ENCODE peak calls at places on chromosome 10, in four cellular contexts. E is foreskin keratinocyte; N is astrocyte; H is CD8-positive, alpha-beta T cell. F is an unnamed sample. For H3K27me3, the result is how much of the 10 kb centered on the place peaks cover.

GRCh38 chr10:15439381-15439837 is 68.3 kb upstream of the FAM171A1 start:
- DNase-seq in E (no peak), N (no peak), H (no peak), F (no peak)

GRCh38 chr10:103481974-103482531 is 3.0 kb upstream of the CALHM3 start:
- DNase-seq in N (peak), H (no peak), E (no peak), F (no peak)

GRCh38 chr10:94035982-94036663 is 42.4 kb downstream of the PLCE1 start:
- DNase-seq in E (no peak), N (peak), H (no peak), F (no peak)

GRCh38 chr10:85791846-85792532 is 574.6 kb downstream of the GRID1 start:
- DNase-seq in E (no peak), H (no peak), N (no peak), F (no peak)

GRCh38 chr10:82529064-82529463 is 654.1 kb downstream of the NRG3 start:
- DNase-seq in E (no peak), N (no peak), H (no peak), F (no peak)

GRCh38 chr10:130240409-130240808 is 104.2 kb downstream of the GLRX3 start:
- DNase-seq in H (no peak), E (no peak), N (no peak), F (no peak)

GRCh38 chr10:130066743-130067142 is 43.9 kb downstream of the C10orf143 start:
- DNase-seq in N (no peak), E (no peak), H (no peak), F (no peak)

GRCh38 chr10:22251751-22252285 is 34.0 kb upstream of the EBLN1 start:
- DNase-seq in H (peak), E (no peak), N (peak), F (no peak)

GRCh38 chr10:87030912-87031635 is 11.0 kb downstream of the FAM25A start:
- DNase-seq in E (no peak), H (no peak), N (no peak), F (no peak)

GRCh38 chr10:77774940-77775391 is 137.4 kb upstream of the KCNMA1 start:
- DNase-seq in H (no peak), E (no peak), N (peak), F (no peak)

GRCh38 chr10:103799341-103799740 is 56.0 kb downstream of the SH3PXD2A start:
- DNase-seq in E (no peak), N (no peak), H (no peak), F (no peak)

GRCh38 chr10:72702868-72703581 is 11.1 kb downstream of the MCU start:
- DNase-seq in E (no peak), H (no peak), N (peak), F (no peak)

GRCh38 chr10:29435809-29436501 is 147.1 kb downstream of the LYZL1 start:
- DNase-seq in N (peak), H (no peak), E (no peak), F (no peak)

GRCh38 chr10:88212069-88212468 is 348.6 kb downstream of the PTEN start:
- DNase-seq in N (no peak), H (no peak), E (no peak), F (no peak)

GRCh38 chr10:131658476-131659110 is 242.2 kb upstream of the PPP2R2D start:
- DNase-seq in E (no peak), N (no peak), H (no peak), F (peak)

GRCh38 chr10:48811917-48812316 is 127.2 kb downstream of the WDFY4 start:
- DNase-seq in H (no peak), E (no peak), N (peak), F (no peak)

GRCh38 chr10:62862447-62862846 is 46.3 kb upstream of the EGR2 start:
- DNase-seq in E (no peak), N (no peak), H (no peak), F (no peak)

GRCh38 chr10:87589653-87590052 is 70.0 kb upstream of the PAPSS2 start:
- DNase-seq in E (no peak), N (peak), H (no peak), F (no peak)

GRCh38 chr10:94358480-94358879 is 4.3 kb downstream of the NOC3L start:
- DNase-seq in E (peak), H (no peak), N (peak), F (no peak)

GRCh38 chr10:121708921-121709625 is 110.8 kb upstream of the FGFR2 start:
- DNase-seq in E (no peak), H (no peak), N (no peak), F (no peak)

GRCh38 chr10:99524050-99524666 is 8.6 kb upstream of the NKX2-3 start:
- DNase-seq in E (no peak), N (no peak), H (no peak), F (no peak)

GRCh38 chr10:93513091-93513490 is 16.7 kb downstream of the CEP55 start:
- DNase-seq in N (no peak), E (no peak), H (no peak), F (no peak)

GRCh38 chr10:122494833-122495232 is 33.5 kb downstream of the HTRA1 start:
- DNase-seq in N (peak), H (no peak), E (peak), F (peak)

GRCh38 chr10:51937736-51938135 is 238.3 kb upstream of the CSTF2T start:
- DNase-seq in H (no peak), N (peak), E (no peak), F (no peak)

GRCh38 chr10:131570716-131571307 is 259.3 kb upstream of the TCERG1L start:
- DNase-seq in H (no peak), E (no peak), N (no peak), F (no peak)

GRCh38 chr10:88033793-88034192 is 170.4 kb downstream of the PTEN start:
- DNase-seq in N (no peak), H (no peak), E (no peak), F (no peak)

GRCh38 chr10:73916761-73917470 is 6.0 kb downstream of the PLAU start:
- DNase-seq in E (no peak), N (no peak), H (no peak), F (no peak)

GRCh38 chr10:34960983-34961382 is 129.2 kb downstream of the CUL2 start:
- DNase-seq in E (no peak), H (no peak), N (no peak), F (no peak)

GRCh38 chr10:60209874-60210584 is 179.6 kb downstream of the ANK3 start:
- DNase-seq in H (no peak), N (no peak), E (no peak), F (no peak)

GRCh38 chr10:11230706-11231105 is 213.0 kb downstream of the CELF2 start:
- DNase-seq in H (no peak), N (no peak), E (no peak), F (no peak)

GRCh38 chr10:93967756-93968155 is 26.0 kb upstream of the PLCE1 start:
- DNase-seq in H (no peak), E (no peak), N (no peak), F (no peak)

GRCh38 chr10:131448883-131449282 is 137.4 kb upstream of the TCERG1L start:
- DNase-seq in H (no peak), E (no peak), N (no peak), F (no peak)

GRCh38 chr10:182441-183201 is 47.4 kb downstream of the ZMYND11 start:
- DNase-seq in E (no peak), N (peak), H (no peak), F (no peak)

GRCh38 chr10:8035641-8036520 is 18.6 kb upstream of the GATA3 start:
- DNase-seq in H (no peak), E (no peak), N (no peak), F (no peak)

GRCh38 chr10:8034666-8035640 is 19.5 kb upstream of the GATA3 start:
- DNase-seq in H (no peak), N (peak), E (no peak), F (no peak)

GRCh38 chr10:8036521-8037198 is 17.8 kb upstream of the GATA3 start:
- DNase-seq in H (no peak), N (no peak), E (no peak), F (no peak)

GRCh38 chr10:8033812-8034665 is 20.4 kb upstream of the GATA3 start:
- DNase-seq in N (no peak), H (no peak), E (no peak), F (no peak)

DNA sequence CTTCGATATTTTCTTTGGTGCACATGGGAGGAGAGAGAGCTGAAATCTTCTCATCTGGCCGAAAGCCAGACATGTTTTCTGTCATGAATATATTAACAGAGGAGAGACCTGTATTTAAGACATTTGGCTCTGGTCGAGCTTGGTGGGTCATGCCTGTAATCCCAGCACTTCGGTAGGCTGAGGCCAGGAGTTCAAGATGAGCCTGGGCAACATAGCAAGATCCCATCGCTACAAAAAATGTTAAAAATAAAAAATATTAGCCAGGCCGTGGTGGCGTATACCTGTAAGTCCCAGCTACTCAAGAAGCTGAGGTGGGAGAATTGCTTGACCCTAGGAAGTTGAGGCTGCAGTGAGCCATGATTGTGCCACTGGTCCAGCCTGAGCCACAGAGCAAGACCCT is 21.9 kb upstream of the GATA3 start:
- DNase-seq in N (no peak), H (no peak), E (no peak), F (no peak)
- H3K27me3 ChIP-seq in N (half or more), H (under half), E (half or more), F (under half)

GRCh38 chr10:124157286-124157685 is 63.9 kb upstream of the CHST15 start:
- DNase-seq in N (peak), E (no peak), H (no peak), F (no peak)
- TF ChIP-seq CTCF in N (no peak), E (no peak), H (no peak), F (no peak)

GRCh38 chr10:5567477-5567876 is 42.7 kb downstream of the CALML3 start:
- DNase-seq in N (no peak), H (no peak), E (no peak), F (no peak)
- H3K27me3 ChIP-seq in N (under half), H (under half), E (under half), F (under half)

GRCh38 chr10:116720241-116721047 is 21.9 kb downstream of the HSPA12A start:
- DNase-seq in E (no peak), H (no peak), N (no peak), F (no peak)
- TF ChIP-seq CTCF in E (no peak), H (no peak), N (no peak), F (no peak)

GRCh38 chr10:63977329-63977923 is 456.2 kb downstream of the REEP3 start:
- DNase-seq in E (peak), N (peak), H (no peak), F (no peak)
- H3K27me3 ChIP-seq in E (under half), N (under half), H (under half), F (under half)

GRCh38 chr10:58971806-58972491 is 204.5 kb upstream of the PHYHIPL start:
- DNase-seq in E (no peak), N (no peak), H (no peak), F (no peak)

GRCh38 chr10:58969578-58969977 is 206.9 kb upstream of the PHYHIPL start:
- DNase-seq in H (no peak), N (peak), E (no peak), F (no peak)

GRCh38 chr10:58971211-58971610 is 205.2 kb upstream of the PHYHIPL start:
- DNase-seq in E (no peak), H (no peak), N (no peak), F (no peak)

GRCh38 chr10:58972576-58973234 is 203.7 kb upstream of the PHYHIPL start:
- DNase-seq in N (no peak), H (no peak), E (no peak), F (no peak)

GRCh38 chr10:58970160-58970915 is 206.1 kb upstream of the PHYHIPL start:
- DNase-seq in E (no peak), H (no peak), N (no peak), F (no peak)
- TF ChIP-seq CTCF in E (no peak), H (no peak), N (no peak), F (no peak)

GRCh38 chr10:71090330-71090729 is 122.0 kb upstream of the UNC5B start:
- DNase-seq in H (no peak), N (no peak), E (no peak), F (no peak)

GRCh38 chr10:71089162-71089561 is 123.2 kb upstream of the UNC5B start:
- DNase-seq in H (no peak), E (no peak), N (no peak), F (no peak)

GRCh38 chr10:71092812-71093391 is 119.5 kb upstream of the UNC5B start:
- DNase-seq in N (no peak), H (no peak), E (no peak), F (no peak)

GRCh38 chr10:71093531-71093930 is 118.8 kb upstream of the UNC5B start:
- DNase-seq in E (no peak), N (no peak), H (no peak), F (no peak)

DNA sequence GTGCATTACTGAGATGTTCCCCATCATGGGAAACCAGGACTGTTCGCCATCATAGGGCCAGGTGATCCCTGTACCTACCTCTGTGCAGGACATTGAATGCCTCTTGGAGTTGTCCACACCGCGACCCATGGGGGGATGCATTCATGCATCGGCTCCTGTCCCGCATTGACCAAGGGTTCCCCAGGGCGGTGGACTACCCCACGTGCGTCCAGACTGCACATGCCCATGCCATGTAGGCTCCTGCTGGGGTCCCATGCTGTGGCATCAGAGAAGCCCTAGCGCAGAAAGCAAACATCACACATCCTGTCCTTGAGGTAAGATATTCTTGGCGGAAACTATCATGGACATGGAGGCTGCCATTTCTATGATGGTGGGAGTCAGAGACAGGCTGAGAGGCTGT is 121.6 kb upstream of the UNC5B start:
- DNase-seq in N (no peak), H (no peak), E (no peak), F (no peak)
- H3K27me3 ChIP-seq in N (under half), H (under half), E (under half), F (under half)

DNA sequence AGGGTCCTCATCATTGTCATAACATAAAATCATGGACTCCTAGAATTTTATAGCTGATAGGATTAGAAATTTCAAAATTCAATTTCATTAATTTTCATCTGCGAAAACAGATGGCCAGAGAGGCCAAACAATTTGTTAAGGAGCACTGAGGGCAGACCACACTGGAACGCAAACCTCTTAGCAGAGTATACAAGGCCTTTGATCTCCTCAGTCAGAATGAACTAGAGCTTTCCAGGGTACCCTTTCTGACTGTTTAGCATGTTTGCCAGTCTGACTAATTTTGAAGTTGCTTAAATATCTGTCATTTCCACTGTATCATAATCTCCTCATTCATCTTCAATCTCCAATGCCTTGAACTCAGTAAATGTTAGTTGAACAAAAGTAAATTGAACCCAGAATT is 41.9 kb upstream of the ATRNL1 start:
- DNase-seq in H (no peak), N (no peak), E (no peak), F (no peak)
- TF ChIP-seq CTCF in H (no peak), N (no peak), E (no peak), F (no peak)

F was measured in RWPE2.